ENCODE peak calls at places on chromosomes 13 and 19, in eight cellular contexts. V, W, U, T, F, J, P and X are unnamed samples.

GRCh38 chr13:59247166-59247565 is 916.6 kb downstream of the DIAPH3 start:
- DNase-seq in J (no peak), U (no peak), V (no peak), P (peak; percentile 38), W (no peak), T (no peak), F (peak; percentile 1), X (no peak)

GRCh38 chr13:111177081-111177711 is 62.1 kb downstream of the ARHGEF7 start:
- DNase-seq in W (no peak), T (no peak), F (no peak), V (peak; percentile 22), U (peak; percentile 68), P (peak; percentile 53), J (peak; percentile 87), X (no peak)

GRCh38 chr19:44435441-44435840 is 12.8 kb downstream of the ZNF229 start:
- DNase-seq in F (no peak), T (no peak), V (no peak), J (no peak), P (no peak), U (no peak), W (no peak), X (no peak)

GRCh38 chr13:109088101-109088500 is 458.7 kb downstream of the MYO16 start:
- DNase-seq in W (no peak), F (no peak), U (no peak), P (no peak), V (no peak), J (no peak), T (no peak), X (no peak)

GRCh38 chr13:108760129-108760528 is 130.7 kb downstream of the MYO16 start:
- DNase-seq in J (no peak), F (peak; percentile 35), W (no peak), T (no peak), P (no peak), V (no peak), U (no peak), X (no peak)

GRCh38 chr13:94232956-94233355 is 246.5 kb downstream of the DCT start:
- DNase-seq in P (no peak), W (no peak), U (no peak), V (no peak), J (no peak), F (no peak), T (no peak), X (no peak)

GRCh38 chr19:55141696-55142095 is 7.3 kb downstream of the TNNT1 start:
- DNase-seq in U (no peak), V (no peak), T (no peak), W (no peak), F (no peak), J (no peak), P (no peak), X (no peak)

GRCh38 chr13:113491418-113491883 is 940 bp upstream of the DCUN1D2 start:
- DNase-seq in P (peak; percentile 33), W (peak; percentile 42), J (no peak), F (peak; percentile 68), V (no peak), U (peak; percentile 14), T (peak; percentile 46), X (peak; percentile 60)

GRCh38 chr19:38544569-38545315 is 73.0 kb downstream of the MAP4K1 start:
- DNase-seq in W (no peak), J (no peak), P (no peak), T (no peak), V (no peak), F (peak; percentile 55), U (peak; percentile 5), X (no peak)

GRCh38 chr13:112448621-112449544 is 72.7 kb downstream of the SPACA7 start:
- DNase-seq in P (no peak), F (no peak), U (no peak), J (peak; percentile 15), W (no peak), V (no peak), T (no peak), X (no peak)

GRCh38 chr19:10975374-10976036 is 14.7 kb downstream of the SMARCA4 start:
- DNase-seq in U (peak; percentile 66), P (no peak), J (peak; percentile 52), W (peak; percentile 75), F (no peak), V (peak; percentile 48), T (no peak), X (peak; percentile 74)

GRCh38 chr19:38837304-38837626 is 5.7 kb upstream of the ECH1 start:
- DNase-seq in U (no peak), P (no peak), F (no peak), T (no peak), J (no peak), V (no peak), W (no peak), X (no peak)

GRCh38 chr19:16366056-16366432 is 41.4 kb downstream of the KLF2 start:
- DNase-seq in F (no peak), P (no peak), U (no peak), W (no peak), V (no peak), J (no peak), T (no peak), X (no peak)

GRCh38 chr19:16366433-16367268 is 42.0 kb downstream of the KLF2 start:
- DNase-seq in W (no peak), J (peak; percentile 71), P (no peak), T (no peak), U (no peak), F (no peak), V (no peak), X (peak; percentile 66)

GRCh38 chr19:16368385-16369305 is 44.0 kb downstream of the KLF2 start:
- DNase-seq in U (no peak), F (no peak), J (peak; percentile 72), V (no peak), W (no peak), T (no peak), P (no peak), X (no peak)

GRCh38 chr19:16365300-16365996 is 40.8 kb downstream of the KLF2 start:
- DNase-seq in T (no peak), P (no peak), V (no peak), J (no peak), W (no peak), F (no peak), U (no peak), X (no peak)

GRCh38 chr19:16367269-16367683 is 42.6 kb downstream of the KLF2 start:
- DNase-seq in U (no peak), P (no peak), T (no peak), W (no peak), J (peak; percentile 83), F (no peak), V (no peak), X (no peak)
- H3K4me1 ChIP-seq in U (no peaks in the 10 kb centered on the region), P (peaks cover 45% of the 10 kb centered on the region), T (no peaks in the 10 kb centered on the region), W (peaks cover 5% of the 10 kb centered on the region), J (peaks cover 60% of the 10 kb centered on the region), F (peaks cover 29% of the 10 kb centered on the region), V (peaks cover 50% of the 10 kb centered on the region), X (peaks cover 57% of the 10 kb centered on the region)

GRCh38 chr19:8806661-8807060 is 25.4 kb downstream of the ZNF558 start:
- DNase-seq in F (no peak), T (no peak), W (no peak), J (no peak), P (no peak), U (no peak), V (no peak), X (no peak)
- H3K9me3 ChIP-seq in F (peaks cover 28% of the 10 kb centered on the region), T (peaks cover 72% of the 10 kb centered on the region), W (no peaks in the 10 kb centered on the region), J (peaks cover 22% of the 10 kb centered on the region), P (peaks cover 88% of the 10 kb centered on the region), U (peaks cover 53% of the 10 kb centered on the region), V (peaks cover 26% of the 10 kb centered on the region), X (no peaks in the 10 kb centered on the region)

GRCh38 chr19:13539332-13539731 is 33.1 kb upstream of the CACNA1A start:
- DNase-seq in P (no peak), T (no peak), J (no peak), W (no peak), V (no peak), U (no peak), F (no peak), X (no peak)

GRCh38 chr19:13538854-13539253 is 32.6 kb upstream of the CACNA1A start:
- DNase-seq in P (no peak), V (no peak), T (no peak), F (peak; percentile 4), W (no peak), J (no peak), U (no peak), X (no peak)

GRCh38 chr19:13541554-13541953 is 35.3 kb upstream of the CACNA1A start:
- DNase-seq in V (no peak), U (no peak), J (no peak), F (no peak), P (no peak), T (no peak), W (no peak), X (no peak)

GRCh38 chr19:13537454-13537853 is 31.2 kb upstream of the CACNA1A start:
- DNase-seq in W (no peak), V (no peak), T (no peak), U (no peak), J (no peak), F (peak; percentile 82), P (no peak), X (peak; percentile 71)
- TF ChIP-seq POLR2A in W (no peak), V (no peak), T (no peak), U (no peak), J (no peak), F (no peak), P (no peak), X (no peak)

GRCh38 chr13:40635315-40635995 is 31.0 kb downstream of the FOXO1 start:
- DNase-seq in P (no peak), T (no peak), F (no peak), U (no peak), J (no peak), V (no peak), W (no peak), X (no peak)
- H3K4me1 ChIP-seq in P (peaks cover 34% of the 10 kb centered on the region), T (peaks cover 10% of the 10 kb centered on the region), F (no peaks in the 10 kb centered on the region), U (no peaks in the 10 kb centered on the region), J (peaks cover 34% of the 10 kb centered on the region), V (peaks cover 32% of the 10 kb centered on the region), W (peaks cover 10% of the 10 kb centered on the region), X (peaks cover 14% of the 10 kb centered on the region)

GRCh38 chr19:56567274-56568120 is at the start of gene ZNF470:
- DNase-seq in F (peak; percentile 25), J (peak; percentile 98), P (peak; percentile 97), U (peak; percentile 87), V (peak; percentile 94), W (peak; percentile 94), T (peak; percentile 87), X (peak; percentile 98)

GRCh38 chr19:56566904-56567273 is 379 bp upstream of the ZNF470 start:
- DNase-seq in P (peak; percentile 47), V (peak; percentile 33), F (no peak), J (peak; percentile 62), T (peak; percentile 33), U (no peak), W (peak; percentile 62), X (peak; percentile 78)

DNA sequence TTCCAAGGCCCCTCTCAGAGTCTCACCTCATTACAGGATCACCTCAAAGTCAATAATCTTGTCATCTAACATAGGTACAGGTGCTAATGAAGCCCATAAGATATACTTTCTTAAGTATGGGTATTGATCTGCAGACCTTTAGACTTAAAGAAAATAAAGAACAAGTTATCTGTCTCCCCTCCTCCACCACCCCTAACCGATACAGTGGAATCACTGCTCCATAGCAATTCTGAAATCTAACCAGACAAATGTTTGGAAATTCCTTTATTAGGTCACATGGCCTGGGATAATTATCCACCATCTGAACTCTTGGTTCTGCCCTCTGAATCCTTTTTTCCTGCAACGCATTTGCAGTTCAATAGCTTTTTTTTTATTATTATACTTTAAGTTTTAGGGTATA is 4.5 kb upstream of the ZNF470 start:
- DNase-seq in J (no peak), T (no peak), V (no peak), F (no peak), P (no peak), W (no peak), U (no peak), X (no peak)
- H3K9me3 ChIP-seq in J (no peaks in the 10 kb centered on the region), T (peaks cover 92% of the 10 kb centered on the region), V (peaks cover 20% of the 10 kb centered on the region), F (peaks cover 2% of the 10 kb centered on the region), P (peaks cover 75% of the 10 kb centered on the region), W (no peaks in the 10 kb centered on the region), U (peaks cover 53% of the 10 kb centered on the region), X (no peaks in the 10 kb centered on the region)